ENCODE peak calls at places on chromosomes 3 and 15, in four cellular contexts. G, E, O and J are unnamed samples.

GRCh38 chr3:172454180-172454579 is 5.9 kb upstream of the GHSR start:
- DNase-seq in G (no peak), E (no peak), O (no peak), J (no peak)

GRCh38 chr15:90873998-90874605 is 5.7 kb downstream of the FURIN start:
- DNase-seq in G (no peak), E (peak; percentile 97), O (no peak), J (peak; percentile 50)

GRCh38 chr3:102114264-102114979 is 265.1 kb downstream of the NFKBIZ start:
- DNase-seq in G (no peak), E (no peak), O (no peak), J (no peak)

GRCh38 chr15:29364429-29365078 is 94.9 kb upstream of the NSMCE3 start:
- DNase-seq in G (no peak), E (peak; percentile 4), O (no peak), J (peak; percentile 21)

GRCh38 chr3:154842546-154842945 is 237.6 kb upstream of the MME start:
- DNase-seq in G (no peak), E (no peak), O (no peak), J (no peak)

GRCh38 chr3:139225551-139225950 is 118.3 kb upstream of the MRPS22 start:
- DNase-seq in G (no peak), E (no peak), O (no peak), J (no peak)

GRCh38 chr15:33086500-33087141 is 107.9 kb downstream of the FMN1 start:
- DNase-seq in G (peak; percentile 16), E (peak; percentile 19), O (no peak), J (no peak)

GRCh38 chr15:33021806-33022389 is 172.6 kb downstream of the FMN1 start:
- DNase-seq in G (no peak), E (peak; percentile 22), O (no peak), J (peak; percentile 48)

GRCh38 chr3:28726840-28727239 is 378.2 kb upstream of the AZI2 start:
- DNase-seq in G (peak; percentile 8), E (peak; percentile 10), O (peak; percentile 56), J (peak; percentile 13)

GRCh38 chr3:107272885-107273284 is 104.4 kb upstream of the CCDC54 start:
- DNase-seq in G (no peak), E (no peak), O (no peak), J (no peak)

GRCh38 chr3:111159391-111159790 is 87.8 kb downstream of the NECTIN3 start:
- DNase-seq in G (no peak), E (no peak), O (no peak), J (no peak)

GRCh38 chr15:52344592-52344991 is 49.0 kb upstream of the MYO5C start:
- DNase-seq in G (no peak), E (no peak), O (no peak), J (no peak)

GRCh38 chr15:74780523-74780982 is 1.3 kb upstream of the CSK start:
- DNase-seq in G (no peak), E (no peak), O (no peak), J (no peak)

GRCh38 chr3:189337672-189338071 is 165.9 kb downstream of the TPRG1 start:
- DNase-seq in G (no peak), E (no peak), O (no peak), J (no peak)

GRCh38 chr3:96510334-96510733 is 304.1 kb upstream of the EPHA6 start:
- DNase-seq in G (no peak), E (no peak), O (no peak), J (no peak)

GRCh38 chr15:34754674-34755418 is at the start of gene GJD2:
- DNase-seq in G (no peak), E (no peak), O (peak; percentile 13), J (peak; percentile 14)

GRCh38 chr3:21894459-21895083 is 143.6 kb upstream of the ZNF385D start:
- DNase-seq in G (no peak), E (no peak), O (no peak), J (no peak)

GRCh38 chr15:65259367-65259781 is 27.3 kb downstream of the PARP16 start:
- DNase-seq in G (no peak), E (no peak), O (no peak), J (no peak)

GRCh38 chr15:87959658-87960057 is 296.9 kb downstream of the NTRK3 start:
- DNase-seq in G (no peak), E (no peak), O (no peak), J (no peak)

GRCh38 chr3:157544501-157545139 is 41.4 kb upstream of the VEPH1 start:
- DNase-seq in G (no peak), E (no peak), O (no peak), J (no peak)

GRCh38 chr3:135869439-135870105 is 96.0 kb upstream of the PPP2R3A start:
- DNase-seq in G (no peak), E (no peak), O (no peak), J (no peak)

GRCh38 chr3:108329947-108330346 is 33.6 kb downstream of the HHLA2 start:
- DNase-seq in G (no peak), E (no peak), O (no peak), J (no peak)

GRCh38 chr3:59321881-59322540 is 272.2 kb upstream of the CFAP20DC start:
- DNase-seq in G (no peak), E (no peak), O (no peak), J (no peak)

GRCh38 chr15:29934251-29934650 is 112.0 kb upstream of the TJP1 start:
- DNase-seq in G (no peak), E (no peak), O (no peak), J (no peak)

GRCh38 chr3:99920530-99921376 is 103.1 kb downstream of the CMSS1 start:
- DNase-seq in G (no peak), E (peak; percentile 97), O (no peak), J (peak; percentile 34)

GRCh38 chr3:21962456-21962855 is 211.4 kb upstream of the ZNF385D start:
- DNase-seq in G (no peak), E (no peak), O (no peak), J (no peak)

GRCh38 chr3:132721479-132722164 is 587 bp downstream of the NPHP3 start:
- DNase-seq in G (no peak), E (peak; percentile 59), O (no peak), J (no peak)

GRCh38 chr15:68145706-68146105 is 59.4 kb downstream of the CALML4 start:
- DNase-seq in G (no peak), E (no peak), O (no peak), J (no peak)

GRCh38 chr3:73621388-73621787 is 3.4 kb downstream of the PDZRN3 start:
- DNase-seq in G (no peak), E (no peak), O (no peak), J (no peak)

GRCh38 chr15:82710208-82710555 is 507 bp upstream of the AP3B2 start:
- DNase-seq in G (no peak), E (no peak), O (no peak), J (no peak)

GRCh38 chr3:139122221-139122581 is 77.5 kb upstream of the PRR23C start:
- DNase-seq in G (no peak), E (no peak), O (no peak), J (no peak)

GRCh38 chr3:89314454-89314853 is 207.0 kb downstream of the EPHA3 start:
- DNase-seq in G (no peak), E (peak; percentile 14), O (no peak), J (no peak)

GRCh38 chr15:83565553-83566159 is 88.3 kb upstream of the ADAMTSL3 start:
- DNase-seq in G (no peak), E (peak; percentile 25), O (no peak), J (peak; percentile 44)

GRCh38 chr3:178454714-178455113 is 81.5 kb upstream of the KCNMB2 start:
- DNase-seq in G (no peak), E (no peak), O (no peak), J (no peak)

GRCh38 chr15:40340038-40340739 is 550 bp downstream of the CCDC9B start:
- DNase-seq in G (no peak), E (no peak), O (no peak), J (no peak)

GRCh38 chr15:39213385-39213840 is 367.5 kb upstream of the THBS1 start:
- DNase-seq in G (no peak), E (peak; percentile 94), O (peak; percentile 88), J (peak; percentile 56)

GRCh38 chr3:181851063-181851462 is 139.3 kb downstream of the SOX2 start:
- DNase-seq in G (no peak), E (peak; percentile 33), O (no peak), J (no peak)

DNA sequence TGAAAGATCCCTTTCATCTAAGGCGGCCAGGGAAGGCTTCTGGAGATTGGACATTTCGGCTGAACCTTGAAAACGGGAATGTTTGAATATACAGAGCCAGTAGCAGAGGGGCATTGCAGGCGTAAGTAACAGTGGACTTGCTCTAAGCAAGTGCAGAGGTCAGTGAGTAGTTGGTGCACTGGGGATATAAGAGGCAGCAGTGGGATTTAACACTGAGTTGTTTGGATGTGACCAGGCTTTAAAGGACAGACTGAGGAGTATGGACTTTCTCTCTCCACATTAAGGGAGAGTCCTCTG is 1.3 kb downstream of the ARNT2 start:
- DNase-seq in G (no peak), E (no peak), O (no peak), J (no peak)
- H3K4me2 ChIP-seq in G (no peak overlapping the region), E (peak overlapping the region; percentile 66), O (peak overlapping the region; percentile 87), J (no peak overlapping the region)

GRCh38 chr3:127358641-127359040 is 70.8 kb upstream of the PRR20G start:
- DNase-seq in G (no peak), E (no peak), O (no peak), J (no peak)

GRCh38 chr3:127365383-127365782 is 77.5 kb upstream of the PRR20G start:
- DNase-seq in G (no peak), E (no peak), O (no peak), J (no peak)

GRCh38 chr3:127363171-127363570 is 75.3 kb upstream of the PRR20G start:
- DNase-seq in G (no peak), E (no peak), O (no peak), J (no peak)

GRCh38 chr3:127356381-127356780 is 68.5 kb upstream of the PRR20G start:
- DNase-seq in G (no peak), E (no peak), O (no peak), J (no peak)

GRCh38 chr3:127360647-127361046 is 72.8 kb upstream of the PRR20G start:
- DNase-seq in G (no peak), E (no peak), O (no peak), J (no peak)
- TF ChIP-seq CBX5 in G (no peak), E (no peak), O (no peak), J (no peak)

DNA sequence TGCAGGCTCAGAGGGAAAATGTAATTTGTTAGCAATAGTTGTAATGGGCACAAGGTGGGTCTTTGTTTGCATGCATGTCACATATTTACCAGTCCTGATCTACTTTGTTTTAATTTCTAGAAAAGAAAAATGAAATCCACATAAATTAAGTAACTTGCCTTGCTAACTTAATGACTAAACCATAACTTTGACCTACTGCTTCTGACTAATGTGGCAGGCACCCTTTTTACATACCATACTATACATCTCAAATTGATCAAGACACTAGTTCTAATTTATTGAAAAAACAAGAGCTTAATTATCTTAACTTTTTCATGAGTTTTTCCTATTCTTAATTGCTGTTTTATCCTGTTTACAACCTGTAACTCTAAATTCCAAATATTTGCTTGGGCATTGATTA is 93.2 kb downstream of the ATP11B start:
- DNase-seq in G (no peak), E (no peak), O (no peak), J (no peak)
- H3K4me2 ChIP-seq in G (no peak overlapping the region), E (no peak overlapping the region), O (no peak overlapping the region), J (no peak overlapping the region)

DNA sequence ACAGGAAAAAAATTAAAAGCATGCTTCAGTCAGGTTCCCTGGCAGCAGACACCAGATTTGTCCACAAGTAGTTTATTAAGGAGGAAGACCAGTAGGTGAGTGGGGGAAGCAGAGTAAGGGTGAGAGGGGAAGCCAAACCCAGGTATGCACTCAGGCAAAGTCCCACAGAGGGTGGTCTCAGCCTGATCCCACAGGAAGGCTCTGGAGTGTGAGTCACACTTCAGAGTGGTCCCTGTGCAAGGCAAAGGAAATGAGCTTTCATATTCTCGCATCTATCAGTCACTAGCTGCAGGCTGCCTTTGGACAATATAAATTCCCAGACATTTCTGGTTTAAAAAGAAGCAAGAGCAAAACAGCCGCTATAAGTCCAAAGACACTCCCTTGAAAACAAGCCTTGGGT is 78.5 kb downstream of the TRANK1 start:
- DNase-seq in G (no peak), E (no peak), O (no peak), J (no peak)
- TF ChIP-seq CBX5 in G (no peak), E (no peak), O (no peak), J (no peak)

GRCh38 chr3:105493305-105493892 is 126.7 kb downstream of the ALCAM start:
- DNase-seq in G (no peak), E (no peak), O (no peak), J (no peak)
- H3K4me2 ChIP-seq in G (no peak overlapping the region), E (no peak overlapping the region), O (no peak overlapping the region), J (no peak overlapping the region)